ENCODE peak calls at places on chromosome 3, in five cellular contexts. X is GM23248, I is psoas muscle, A is IMR-90, H is body of pancreas. W is an unnamed sample. For H3K4me1, the result is how much of the 10 kb centered on the place peaks cover.

GRCh38 chr3:52438579-52439425 is 6.1 kb downstream of the SEMA3G start:
- DNase-seq in A (no peak), I (no peak), H (peak), X (no peak), W (peak)

GRCh38 chr3:108292905-108293328 is 3.4 kb upstream of the HHLA2 start:
- DNase-seq in I (no peak), H (no peak), X (no peak), A (no peak), W (no peak)

GRCh38 chr3:134034005-134034785 is 4.5 kb upstream of the SLCO2A1 start:
- DNase-seq in A (peak), I (no peak), X (peak), H (no peak), W (no peak)

GRCh38 chr3:123122525-123123315 is 55.9 kb downstream of the PDIA5 start:
- DNase-seq in A (peak), X (peak), I (no peak), H (no peak), W (no peak)

GRCh38 chr3:129560931-129561594 is 18.1 kb downstream of the H1-8 start:
- DNase-seq in H (peak), A (peak), I (peak), X (peak), W (peak)

GRCh38 chr3:144085964-144086363 is 114.3 kb downstream of the DIPK2A start:
- DNase-seq in A (peak), H (no peak), I (no peak), X (peak), W (no peak)

GRCh38 chr3:69209413-69209812 is 87.0 kb upstream of the LMOD3 start:
- DNase-seq in A (no peak), I (no peak), X (no peak), H (no peak), W (no peak)

GRCh38 chr3:42175841-42176240 is 84.7 kb downstream of the TRAK1 start:
- DNase-seq in H (no peak), A (no peak), X (no peak), I (no peak), W (no peak)

GRCh38 chr3:141465221-141465620 is 21.6 kb upstream of the RASA2 start:
- DNase-seq in X (peak), I (no peak), H (no peak), A (peak), W (no peak)

GRCh38 chr3:65251375-65251774 is 563.6 kb upstream of the ADAMTS9 start:
- DNase-seq in X (no peak), H (no peak), A (no peak), I (no peak), W (no peak)

GRCh38 chr3:177468816-177469590 is 271.7 kb upstream of the TBL1XR1 start:
- DNase-seq in A (peak), I (no peak), X (peak), H (no peak), W (no peak)

GRCh38 chr3:177466076-177466475 is 268.8 kb upstream of the TBL1XR1 start:
- DNase-seq in X (peak), H (no peak), A (no peak), I (no peak), W (no peak)

GRCh38 chr3:177470200-177470941 is 273.1 kb upstream of the TBL1XR1 start:
- DNase-seq in X (peak), A (peak), I (no peak), H (no peak), W (no peak)

GRCh38 chr3:177467268-177467985 is 270.1 kb upstream of the TBL1XR1 start:
- DNase-seq in I (no peak), X (no peak), A (no peak), H (no peak), W (no peak)

DNA sequence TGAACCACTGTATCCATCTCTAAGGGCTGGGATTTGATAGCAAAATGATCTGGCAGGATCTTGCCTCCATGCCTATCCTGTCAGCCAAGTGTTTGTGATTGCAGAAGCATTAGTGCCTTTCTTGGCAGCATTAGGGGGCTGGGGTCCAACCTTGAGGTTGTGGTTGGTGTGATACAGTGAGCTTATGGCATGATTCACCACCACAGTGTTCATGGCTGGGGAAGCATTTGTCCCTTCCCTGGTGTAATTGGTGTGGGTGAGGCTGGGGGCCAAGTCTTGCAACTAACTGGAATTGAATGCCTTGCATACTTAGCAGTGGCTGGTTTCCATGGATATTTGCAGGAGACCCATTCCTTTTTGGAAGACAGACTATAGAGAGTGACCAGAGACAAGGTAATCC is 271.0 kb upstream of the TBL1XR1 start:
- DNase-seq in H (peak), I (peak), A (peak), X (peak), W (no peak)
- H3K27ac ChIP-seq in H (no peak), I (no peak), A (peak), X (peak), W (no peak)

DNA sequence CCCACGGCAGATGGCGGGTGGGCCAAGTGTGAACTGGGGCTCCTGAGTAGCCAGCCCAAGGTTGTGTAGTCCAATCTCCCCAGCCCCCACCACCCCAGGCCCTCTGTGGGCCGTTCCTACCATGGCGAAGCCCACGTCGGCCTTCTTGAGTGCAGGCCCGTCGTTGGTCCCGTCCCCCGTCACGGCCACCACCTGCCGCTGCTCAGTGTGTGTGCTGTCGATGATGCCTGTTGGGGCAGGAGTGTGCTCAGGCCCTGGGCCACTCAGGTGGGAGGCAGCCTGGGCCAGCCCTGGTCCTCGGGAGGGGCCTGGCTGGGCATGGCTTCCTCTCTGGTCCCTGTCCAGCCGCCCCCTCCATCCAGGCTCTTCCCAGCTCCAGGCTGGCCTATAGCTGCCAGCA is 25.0 kb upstream of the SEC13 start:
- DNase-seq in A (no peak), H (no peak), X (no peak), I (no peak), W (no peak)
- H3K4me1 ChIP-seq in A (under half), H (under half), X (under half), I (under half), W (under half)

DNA sequence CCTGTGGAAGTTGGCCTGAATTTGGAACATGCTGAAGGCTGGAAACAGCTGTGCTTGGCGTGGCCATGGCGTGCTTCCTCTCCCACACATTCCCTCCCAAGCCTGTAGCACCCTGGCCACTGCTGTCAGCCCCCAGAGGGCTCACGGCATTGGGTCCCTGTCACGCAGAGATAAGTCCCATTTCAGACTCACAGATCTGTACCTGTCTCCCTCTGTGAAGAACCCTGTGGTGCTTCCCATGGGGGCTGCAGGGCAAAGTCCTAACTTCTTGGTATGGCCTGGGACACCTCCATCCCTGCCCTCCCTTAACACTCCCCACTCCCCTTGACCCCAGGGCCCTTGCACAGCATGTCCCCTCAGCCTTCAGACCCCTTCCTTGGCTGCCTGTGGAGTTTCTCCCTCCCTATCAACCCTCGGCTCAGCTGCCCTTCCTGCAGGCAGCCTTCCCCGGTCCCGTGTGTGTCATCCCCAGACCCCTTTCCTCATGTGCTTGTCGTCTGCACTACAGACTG is 28.6 kb downstream of the ABTB1 start:
- DNase-seq in I (no peak), X (no peak), A (no peak), H (no peak), W (no peak)
- H3K27ac ChIP-seq in I (peak), X (no peak), A (no peak), H (no peak), W (peak)

GRCh38 chr3:45992820-45993219 is 2.8 kb downstream of the FYCO1 start:
- DNase-seq in H (no peak), A (peak), X (peak), I (no peak), W (no peak)
- H3K4me1 ChIP-seq in H (half or more), A (under half), X (under half), I (half or more), W (under half)

DNA sequence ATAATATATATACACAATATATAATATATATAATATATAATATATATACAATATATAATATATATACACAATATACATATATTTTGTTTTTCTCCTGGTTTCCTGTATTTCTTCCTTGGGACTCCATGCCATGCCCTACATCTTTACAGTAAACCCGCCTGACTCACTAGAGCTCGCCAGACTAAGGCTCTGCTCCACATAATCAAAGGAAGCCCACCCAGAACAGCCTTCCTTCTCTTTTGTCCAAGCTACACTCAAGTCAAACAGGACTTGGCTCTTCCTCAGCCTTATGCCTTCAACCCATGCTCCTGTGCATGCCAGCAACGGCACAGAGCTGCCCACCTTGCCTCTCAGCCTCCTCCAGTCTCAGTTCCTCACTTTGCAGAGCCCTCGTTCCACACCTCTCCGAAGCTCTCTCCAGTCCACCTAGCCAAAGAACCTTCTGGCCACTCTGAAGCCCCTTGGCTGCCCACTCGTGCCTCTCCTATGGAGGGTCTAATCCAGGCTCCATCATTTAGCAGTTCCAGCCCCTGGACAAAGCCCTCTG is 109.1 kb downstream of the RFTN1 start:
- DNase-seq in A (no peak), H (no peak), I (no peak), X (no peak), W (no peak)
- H3K27ac ChIP-seq in A (no peak), H (no peak), I (no peak), X (no peak), W (no peak)

DNA sequence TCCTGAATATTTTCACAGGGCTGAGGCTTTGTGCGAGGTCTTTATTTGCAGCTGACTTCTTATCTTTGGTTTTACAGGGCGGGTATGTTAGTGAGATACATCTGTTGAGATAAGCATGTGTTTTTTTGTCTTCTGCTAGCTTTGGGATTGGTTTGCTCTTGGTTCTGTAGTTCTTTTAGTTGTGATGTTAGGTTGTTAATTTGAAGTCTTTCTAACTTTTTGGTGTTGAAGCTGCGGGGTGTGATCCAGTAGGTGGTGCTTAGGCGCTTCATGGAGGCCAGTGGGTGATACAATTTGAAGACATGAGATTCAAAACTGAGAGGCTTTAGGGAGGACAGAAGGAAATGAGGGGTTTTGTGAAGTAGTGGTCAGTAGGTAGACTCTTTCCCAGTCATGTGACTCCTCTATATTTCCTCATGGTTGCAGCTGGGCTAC is 68.0 kb upstream of the TNFSF10 start:
- DNase-seq in H (no peak), I (no peak), X (no peak), A (no peak), W (no peak)
- H3K4me1 ChIP-seq in H (under half), I (under half), X (under half), A (under half), W (under half)

W was measured in tibial artery.